ENCODE peak calls at places on chromosomes 6 and 20, in nine cellular contexts. One of them, this sample, is unnamed.

GRCh38 chr6:18493421-18493891 is 106.3 kb downstream of the RNF144B start:
- DNase-seq in aorta: no peak
- DNase-seq in GM12892: no peak
- DNase-seq in psoas muscle: no peak
- DNase-seq in tibial artery: no peak
- DNase-seq in activated naive CD4-positive, alpha-beta T cell treated with anti-CD3 and anti-CD28 coated beads for 36 hours: no peak
- DNase-seq in NCI-H146: no peak
- DNase-seq in endothelial cell: no peak
- DNase-seq in IMR-90: no peak
- DNase-seq in this sample: no peak

GRCh38 chr6:49549691-49550412 is 616 bp upstream of the C6orf141 start:
- DNase-seq in IMR-90: no peak
- DNase-seq in NCI-H146: no peak
- DNase-seq in GM12892: no peak
- DNase-seq in aorta: no peak
- DNase-seq in endothelial cell: no peak
- DNase-seq in psoas muscle: no peak
- DNase-seq in tibial artery: no peak
- DNase-seq in activated naive CD4-positive, alpha-beta T cell treated with anti-CD3 and anti-CD28 coated beads for 36 hours: no peak
- DNase-seq in this sample: no peak

GRCh38 chr20:1840865-1841553 is 54.2 kb upstream of the SIRPA start:
- DNase-seq in endothelial cell: no peak
- DNase-seq in activated naive CD4-positive, alpha-beta T cell treated with anti-CD3 and anti-CD28 coated beads for 36 hours: no peak
- DNase-seq in tibial artery: no peak
- DNase-seq in NCI-H146: no peak
- DNase-seq in psoas muscle: no peak
- DNase-seq in IMR-90: peak; percentile 41
- DNase-seq in GM12892: no peak
- DNase-seq in aorta: no peak
- DNase-seq in this sample: no peak

GRCh38 chr6:82894653-82895259 is 170.9 kb downstream of the UBE3D start:
- DNase-seq in IMR-90: no peak
- DNase-seq in aorta: no peak
- DNase-seq in endothelial cell: no peak
- DNase-seq in NCI-H146: no peak
- DNase-seq in GM12892: no peak
- DNase-seq in tibial artery: no peak
- DNase-seq in activated naive CD4-positive, alpha-beta T cell treated with anti-CD3 and anti-CD28 coated beads for 36 hours: no peak
- DNase-seq in psoas muscle: no peak
- DNase-seq in this sample: no peak

GRCh38 chr6:3226422-3227362 is 761 bp downstream of the TUBB2B start:
- DNase-seq in GM12892: peak; percentile 56
- DNase-seq in tibial artery: no peak
- DNase-seq in endothelial cell: peak; percentile 51
- DNase-seq in IMR-90: no peak
- DNase-seq in psoas muscle: peak; percentile 27
- DNase-seq in NCI-H146: peak; percentile 69
- DNase-seq in activated naive CD4-positive, alpha-beta T cell treated with anti-CD3 and anti-CD28 coated beads for 36 hours: no peak
- DNase-seq in aorta: no peak
- DNase-seq in this sample: no peak

GRCh38 chr6:53125276-53125675 is 23.4 kb downstream of the GCM1 start:
- DNase-seq in GM12892: no peak
- DNase-seq in NCI-H146: no peak
- DNase-seq in endothelial cell: no peak
- DNase-seq in IMR-90: no peak
- DNase-seq in activated naive CD4-positive, alpha-beta T cell treated with anti-CD3 and anti-CD28 coated beads for 36 hours: no peak
- DNase-seq in aorta: no peak
- DNase-seq in tibial artery: no peak
- DNase-seq in psoas muscle: no peak
- DNase-seq in this sample: no peak

GRCh38 chr6:9428416-9429172 is 986.3 kb downstream of the TFAP2A start:
- DNase-seq in endothelial cell: no peak
- DNase-seq in IMR-90: peak; percentile 54
- DNase-seq in tibial artery: no peak
- DNase-seq in aorta: no peak
- DNase-seq in NCI-H146: no peak
- DNase-seq in GM12892: no peak
- DNase-seq in activated naive CD4-positive, alpha-beta T cell treated with anti-CD3 and anti-CD28 coated beads for 36 hours: no peak
- DNase-seq in psoas muscle: no peak
- DNase-seq in this sample: no peak

GRCh38 chr6:67411036-67411435 is 1224.0 kb upstream of the ADGRB3 start:
- DNase-seq in activated naive CD4-positive, alpha-beta T cell treated with anti-CD3 and anti-CD28 coated beads for 36 hours: no peak
- DNase-seq in aorta: no peak
- DNase-seq in IMR-90: no peak
- DNase-seq in NCI-H146: no peak
- DNase-seq in tibial artery: no peak
- DNase-seq in endothelial cell: no peak
- DNase-seq in GM12892: no peak
- DNase-seq in psoas muscle: no peak
- DNase-seq in this sample: no peak

GRCh38 chr20:43916875-43917371 is 2.3 kb downstream of the TOX2 start:
- DNase-seq in tibial artery: peak; percentile 50
- DNase-seq in psoas muscle: no peak
- DNase-seq in IMR-90: peak; percentile 45
- DNase-seq in aorta: no peak
- DNase-seq in endothelial cell: no peak
- DNase-seq in NCI-H146: no peak
- DNase-seq in activated naive CD4-positive, alpha-beta T cell treated with anti-CD3 and anti-CD28 coated beads for 36 hours: peak; percentile 43
- DNase-seq in GM12892: no peak
- DNase-seq in this sample: no peak

GRCh38 chr6:34593741-34594140 is 37.6 kb upstream of the SPDEF start:
- DNase-seq in endothelial cell: no peak
- DNase-seq in aorta: no peak
- DNase-seq in IMR-90: no peak
- DNase-seq in NCI-H146: no peak
- DNase-seq in GM12892: no peak
- DNase-seq in psoas muscle: no peak
- DNase-seq in activated naive CD4-positive, alpha-beta T cell treated with anti-CD3 and anti-CD28 coated beads for 36 hours: no peak
- DNase-seq in tibial artery: no peak
- DNase-seq in this sample: no peak

GRCh38 chr6:96520851-96521115 is 823 bp upstream of the UFL1 start:
- DNase-seq in endothelial cell: no peak
- DNase-seq in activated naive CD4-positive, alpha-beta T cell treated with anti-CD3 and anti-CD28 coated beads for 36 hours: no peak
- DNase-seq in aorta: no peak
- DNase-seq in tibial artery: no peak
- DNase-seq in IMR-90: no peak
- DNase-seq in psoas muscle: no peak
- DNase-seq in NCI-H146: peak; percentile 14
- DNase-seq in GM12892: no peak
- DNase-seq in this sample: no peak

GRCh38 chr20:35663516-35663812 is 1.2 kb downstream of the CPNE1 start:
- DNase-seq in endothelial cell: no peak
- DNase-seq in IMR-90: peak; percentile 19
- DNase-seq in NCI-H146: no peak
- DNase-seq in GM12892: no peak
- DNase-seq in aorta: no peak
- DNase-seq in psoas muscle: no peak
- DNase-seq in tibial artery: no peak
- DNase-seq in activated naive CD4-positive, alpha-beta T cell treated with anti-CD3 and anti-CD28 coated beads for 36 hours: no peak
- DNase-seq in this sample: no peak

GRCh38 chr6:7008451-7008988 is 99.2 kb upstream of the RREB1 start:
- DNase-seq in aorta: no peak
- DNase-seq in activated naive CD4-positive, alpha-beta T cell treated with anti-CD3 and anti-CD28 coated beads for 36 hours: no peak
- DNase-seq in IMR-90: no peak
- DNase-seq in endothelial cell: no peak
- DNase-seq in psoas muscle: no peak
- DNase-seq in tibial artery: no peak
- DNase-seq in GM12892: no peak
- DNase-seq in NCI-H146: no peak
- DNase-seq in this sample: no peak

GRCh38 chr20:58544891-58545290 is 29.7 kb upstream of the APCDD1L start:
- DNase-seq in psoas muscle: no peak
- DNase-seq in activated naive CD4-positive, alpha-beta T cell treated with anti-CD3 and anti-CD28 coated beads for 36 hours: no peak
- DNase-seq in IMR-90: no peak
- DNase-seq in endothelial cell: no peak
- DNase-seq in tibial artery: no peak
- DNase-seq in GM12892: no peak
- DNase-seq in NCI-H146: no peak
- DNase-seq in aorta: no peak
- DNase-seq in this sample: no peak

GRCh38 chr20:53879048-53879684 is 191.2 kb downstream of the BCAS1 start:
- DNase-seq in IMR-90: no peak
- DNase-seq in activated naive CD4-positive, alpha-beta T cell treated with anti-CD3 and anti-CD28 coated beads for 36 hours: no peak
- DNase-seq in endothelial cell: no peak
- DNase-seq in GM12892: no peak
- DNase-seq in NCI-H146: no peak
- DNase-seq in aorta: no peak
- DNase-seq in tibial artery: no peak
- DNase-seq in psoas muscle: no peak
- DNase-seq in this sample: no peak

GRCh38 chr6:123716506-123716905 is 79.8 kb upstream of the TRDN start:
- DNase-seq in psoas muscle: no peak
- DNase-seq in GM12892: no peak
- DNase-seq in tibial artery: no peak
- DNase-seq in endothelial cell: no peak
- DNase-seq in aorta: no peak
- DNase-seq in NCI-H146: no peak
- DNase-seq in activated naive CD4-positive, alpha-beta T cell treated with anti-CD3 and anti-CD28 coated beads for 36 hours: no peak
- DNase-seq in IMR-90: no peak
- DNase-seq in this sample: no peak

GRCh38 chr6:44662461-44663121 is 275.1 kb downstream of the CDC5L start:
- DNase-seq in NCI-H146: no peak
- DNase-seq in activated naive CD4-positive, alpha-beta T cell treated with anti-CD3 and anti-CD28 coated beads for 36 hours: no peak
- DNase-seq in tibial artery: peak; percentile 51
- DNase-seq in GM12892: no peak
- DNase-seq in aorta: no peak
- DNase-seq in psoas muscle: no peak
- DNase-seq in endothelial cell: no peak
- DNase-seq in IMR-90: no peak
- DNase-seq in this sample: no peak

GRCh38 chr20:24837721-24838456 is 111.2 kb upstream of the CST7 start:
- DNase-seq in endothelial cell: no peak
- DNase-seq in activated naive CD4-positive, alpha-beta T cell treated with anti-CD3 and anti-CD28 coated beads for 36 hours: no peak
- DNase-seq in psoas muscle: no peak
- DNase-seq in tibial artery: no peak
- DNase-seq in IMR-90: peak; percentile 50
- DNase-seq in NCI-H146: no peak
- DNase-seq in GM12892: no peak
- DNase-seq in aorta: no peak
- DNase-seq in this sample: no peak

GRCh38 chr6:47352169-47352568 is 42.5 kb upstream of the TNFRSF21 start:
- DNase-seq in aorta: no peak
- DNase-seq in tibial artery: no peak
- DNase-seq in NCI-H146: no peak
- DNase-seq in GM12892: no peak
- DNase-seq in IMR-90: no peak
- DNase-seq in activated naive CD4-positive, alpha-beta T cell treated with anti-CD3 and anti-CD28 coated beads for 36 hours: no peak
- DNase-seq in psoas muscle: no peak
- DNase-seq in endothelial cell: no peak
- DNase-seq in this sample: no peak

GRCh38 chr20:20487811-20488210 is 119.9 kb downstream of the INSM1 start:
- DNase-seq in endothelial cell: no peak
- DNase-seq in IMR-90: peak; percentile 38
- DNase-seq in GM12892: no peak
- DNase-seq in NCI-H146: no peak
- DNase-seq in psoas muscle: no peak
- DNase-seq in tibial artery: no peak
- DNase-seq in activated naive CD4-positive, alpha-beta T cell treated with anti-CD3 and anti-CD28 coated beads for 36 hours: no peak
- DNase-seq in aorta: no peak
- DNase-seq in this sample: no peak

GRCh38 chr6:81834141-81834621 is 81.7 kb upstream of the TENT5A start:
- DNase-seq in activated naive CD4-positive, alpha-beta T cell treated with anti-CD3 and anti-CD28 coated beads for 36 hours: no peak
- DNase-seq in NCI-H146: no peak
- DNase-seq in GM12892: no peak
- DNase-seq in IMR-90: peak; percentile 55
- DNase-seq in aorta: peak; percentile 57
- DNase-seq in endothelial cell: no peak
- DNase-seq in psoas muscle: no peak
- DNase-seq in tibial artery: no peak
- DNase-seq in this sample: no peak

GRCh38 chr20:48171626-48172025 is 386.3 kb upstream of the SULF2 start:
- DNase-seq in aorta: no peak
- DNase-seq in IMR-90: no peak
- DNase-seq in NCI-H146: no peak
- DNase-seq in psoas muscle: no peak
- DNase-seq in activated naive CD4-positive, alpha-beta T cell treated with anti-CD3 and anti-CD28 coated beads for 36 hours: no peak
- DNase-seq in GM12892: no peak
- DNase-seq in tibial artery: no peak
- DNase-seq in endothelial cell: no peak
- DNase-seq in this sample: no peak

GRCh38 chr20:56893206-56893605 is 264.1 kb downstream of the TFAP2C start:
- DNase-seq in psoas muscle: no peak
- DNase-seq in IMR-90: no peak
- DNase-seq in activated naive CD4-positive, alpha-beta T cell treated with anti-CD3 and anti-CD28 coated beads for 36 hours: peak; percentile 67
- DNase-seq in NCI-H146: no peak
- DNase-seq in tibial artery: no peak
- DNase-seq in GM12892: no peak
- DNase-seq in aorta: no peak
- DNase-seq in endothelial cell: peak; percentile 45
- DNase-seq in this sample: peak; percentile 4

GRCh38 chr20:50312002-50312681 is 121.5 kb downstream of the CEBPB start:
- DNase-seq in endothelial cell: no peak
- DNase-seq in psoas muscle: no peak
- DNase-seq in activated naive CD4-positive, alpha-beta T cell treated with anti-CD3 and anti-CD28 coated beads for 36 hours: no peak
- DNase-seq in NCI-H146: no peak
- DNase-seq in IMR-90: no peak
- DNase-seq in GM12892: no peak
- DNase-seq in tibial artery: peak; percentile 55
- DNase-seq in aorta: no peak
- DNase-seq in this sample: no peak

GRCh38 chr6:155150967-155151671 is 112.7 kb upstream of the CLDN20 start:
- DNase-seq in IMR-90: no peak
- DNase-seq in activated naive CD4-positive, alpha-beta T cell treated with anti-CD3 and anti-CD28 coated beads for 36 hours: no peak
- DNase-seq in aorta: no peak
- DNase-seq in endothelial cell: no peak
- DNase-seq in psoas muscle: no peak
- DNase-seq in GM12892: no peak
- DNase-seq in tibial artery: no peak
- DNase-seq in NCI-H146: no peak
- DNase-seq in this sample: no peak

GRCh38 chr6:144351338-144351737 is 66.2 kb downstream of the UTRN start:
- DNase-seq in NCI-H146: no peak
- DNase-seq in endothelial cell: no peak
- DNase-seq in aorta: no peak
- DNase-seq in psoas muscle: no peak
- DNase-seq in tibial artery: no peak
- DNase-seq in activated naive CD4-positive, alpha-beta T cell treated with anti-CD3 and anti-CD28 coated beads for 36 hours: no peak
- DNase-seq in GM12892: no peak
- DNase-seq in IMR-90: no peak
- DNase-seq in this sample: no peak

GRCh38 chr6:139981810-139982550 is 607.5 kb upstream of the CITED2 start:
- DNase-seq in GM12892: no peak
- DNase-seq in psoas muscle: no peak
- DNase-seq in tibial artery: no peak
- DNase-seq in aorta: no peak
- DNase-seq in IMR-90: peak; percentile 80
- DNase-seq in endothelial cell: peak; percentile 10
- DNase-seq in NCI-H146: peak; percentile 87
- DNase-seq in activated naive CD4-positive, alpha-beta T cell treated with anti-CD3 and anti-CD28 coated beads for 36 hours: no peak
- DNase-seq in this sample: no peak

This sample was measured in GM18507.